ENCODE peak calls at places on chromosome 12, in seven cellular contexts. C is stomach, S is H1, X is A549, D is sigmoid colon, Z is esophagus muscularis mucosa, U is K562. L is an unnamed sample.

GRCh38 chr12:68271346-68271745 is 17.9 kb upstream of the IL22 start:
- DNase-seq in C (no peak), Z (no peak), X (no peak), D (no peak), U (no peak), S (no peak), L (no peak)

GRCh38 chr12:41437578-41437977 is 249.5 kb downstream of the PDZRN4 start:
- DNase-seq in S (no peak), Z (no peak), X (no peak), C (no peak), U (no peak), D (no peak), L (no peak)

GRCh38 chr12:110591508-110592051 is 8.5 kb upstream of the PPTC7 start:
- DNase-seq in C (no peak), D (no peak), X (no peak), U (no peak), S (no peak), Z (no peak), L (no peak)

GRCh38 chr12:64890873-64891468 is 66.5 kb downstream of the TBC1D30 start:
- DNase-seq in D (no peak), X (peak), U (peak), S (no peak), C (no peak), Z (no peak), L (no peak)

GRCh38 chr12:80815351-80815750 is 98.6 kb downstream of the MYF5 start:
- DNase-seq in C (no peak), X (no peak), D (no peak), Z (no peak), S (no peak), U (no peak), L (no peak)

GRCh38 chr12:11991604-11992003 is 79.1 kb upstream of the BCL2L14 start:
- DNase-seq in X (no peak), Z (no peak), C (no peak), D (no peak), S (no peak), U (no peak), L (no peak)

GRCh38 chr12:30898846-30899245 is 27.7 kb upstream of the TSPAN11 start:
- DNase-seq in S (no peak), Z (no peak), X (no peak), D (no peak), C (no peak), U (no peak), L (no peak)

GRCh38 chr12:120916561-120916960 is 12.4 kb upstream of the SPPL3 start:
- DNase-seq in C (no peak), X (no peak), U (no peak), S (no peak), Z (no peak), D (no peak), L (no peak)

GRCh38 chr12:45285717-45286116 is 69.8 kb downstream of the ANO6 start:
- DNase-seq in D (no peak), X (no peak), U (peak), S (no peak), C (no peak), Z (no peak), L (no peak)

GRCh38 chr12:54412348-54412747 is 6.7 kb downstream of the ITGA5 start:
- DNase-seq in S (no peak), U (no peak), Z (no peak), D (peak), X (no peak), C (no peak), L (no peak)

GRCh38 chr12:54409267-54409666 is 9.8 kb downstream of the ITGA5 start:
- DNase-seq in D (peak), X (no peak), U (no peak), C (no peak), S (no peak), Z (no peak), L (no peak)

GRCh38 chr12:54412786-54413185 is 6.3 kb downstream of the ITGA5 start:
- DNase-seq in C (no peak), D (peak), S (no peak), Z (no peak), U (no peak), X (no peak), L (no peak)

GRCh38 chr12:54413284-54414190 is 5.5 kb downstream of the ITGA5 start:
- DNase-seq in Z (no peak), D (peak), S (no peak), X (no peak), C (peak), U (no peak), L (peak)

GRCh38 chr12:54411398-54412241 is 7.4 kb downstream of the ITGA5 start:
- DNase-seq in S (no peak), C (peak), U (peak), Z (peak), X (peak), D (peak), L (peak)
- H3K4me3 ChIP-seq in S (no peak), C (peak), U (no peak), Z (peak), X (no peak), D (peak), L (peak)

DNA sequence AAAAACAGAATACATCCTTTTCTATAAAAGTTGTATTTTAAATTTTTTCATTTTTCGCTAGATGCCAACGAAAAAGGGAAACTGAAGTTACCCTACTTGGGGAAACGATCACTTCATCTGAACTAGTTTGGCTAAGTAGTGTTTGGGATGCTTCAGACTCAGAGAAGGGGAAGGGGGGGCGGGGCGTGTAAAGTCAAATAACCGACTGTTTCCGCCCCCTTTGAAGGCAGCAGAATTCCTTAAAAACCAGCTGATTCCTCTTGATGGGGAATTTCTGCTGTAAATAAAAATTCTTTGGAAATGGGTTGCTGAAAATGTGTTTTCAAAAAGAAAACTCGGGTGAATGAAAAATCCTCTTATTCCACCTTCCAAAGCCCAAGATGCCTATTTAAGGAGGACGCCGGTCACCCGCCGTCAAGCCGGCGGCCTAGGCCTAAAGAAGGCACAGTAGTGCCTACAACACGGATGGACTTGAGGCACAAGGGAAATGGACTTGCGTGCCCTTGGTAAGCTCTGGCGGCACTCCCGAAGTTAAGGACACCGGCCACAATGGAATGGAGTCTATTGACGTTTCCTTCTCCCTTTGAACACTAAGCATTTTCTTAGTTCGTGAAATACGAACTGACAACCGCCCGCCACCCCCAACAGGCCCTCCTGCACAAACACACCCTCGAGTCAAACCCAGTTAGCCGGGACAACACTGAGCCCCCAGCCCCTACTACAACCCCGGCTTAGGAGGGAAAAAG is 2.0 kb downstream of the ATXN2 start:
- DNase-seq in Z (no peak), X (peak), U (peak), C (peak), D (peak), S (no peak), L (no peak)
- TF ChIP-seq POLR2A in Z (no peak), X (no peak), U (no peak), C (no peak), D (peak), S (no peak), L (no peak)

GRCh38 chr12:49455506-49455905 is 83.3 kb upstream of the KCNH3 start:
- DNase-seq in U (no peak), D (no peak), S (no peak), C (no peak), Z (no peak), X (no peak), L (no peak)
- TF ChIP-seq EP300 in U (no peak), D (no peak), S (no peak), C (no peak), Z (no peak), X (no peak), L (no peak)

DNA sequence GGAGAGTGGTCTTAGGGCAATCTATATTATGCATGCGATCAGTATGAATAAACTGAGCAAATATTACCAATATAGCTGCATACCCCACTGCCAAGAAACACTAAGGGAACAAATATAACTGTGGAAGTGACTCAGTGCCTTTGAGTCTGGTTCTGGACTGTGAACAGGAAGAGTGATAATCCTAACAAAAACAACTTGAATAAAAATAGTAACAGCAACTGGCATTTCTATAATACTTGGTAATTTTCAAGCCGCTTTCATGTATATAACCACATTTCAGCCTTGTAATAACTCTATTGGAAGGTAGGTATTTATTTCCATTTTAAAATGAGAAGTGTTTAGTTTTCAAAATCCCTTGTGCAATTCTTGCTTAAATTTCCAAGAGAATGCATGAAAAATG is 338.4 kb upstream of the TMEM132C start:
- DNase-seq in D (no peak), C (no peak), S (no peak), U (no peak), Z (no peak), X (no peak), L (no peak)
- H3K4me3 ChIP-seq in D (no peak), C (no peak), S (no peak), U (no peak), Z (no peak), X (no peak), L (no peak)

GRCh38 chr12:88720785-88721650 is 140.7 kb upstream of the KITLG start:
- DNase-seq in U (no peak), X (no peak), S (no peak), D (no peak), C (no peak), Z (no peak), L (no peak)
- TF ChIP-seq POLR2A in U (no peak), X (no peak), S (no peak), D (no peak), C (no peak), Z (no peak), L (no peak)

GRCh38 chr12:100266802-100267602 is at the start of the genes DEPDC4 and SCYL2:
- DNase-seq in Z (peak), S (peak), C (peak), X (peak), D (peak), U (peak), L (peak)
- TF ChIP-seq EP300 in Z (no peak), S (no peak), C (no peak), X (no peak), D (no peak), U (no peak), L (no peak)

GRCh38 chr12:43312991-43313505 is 239.0 kb downstream of the ADAMTS20 start:
- DNase-seq in C (no peak), U (no peak), Z (no peak), D (no peak), X (no peak), S (no peak), L (no peak)
- H3K4me3 ChIP-seq in C (no peak), U (no peak), Z (no peak), D (no peak), X (no peak), S (no peak), L (no peak)

GRCh38 chr12:103757248-103757647 is 83.8 kb downstream of the NT5DC3 start:
- DNase-seq in S (no peak), Z (no peak), U (no peak), D (no peak), C (no peak), X (no peak), L (no peak)

GRCh38 chr12:103756443-103756842 is 84.6 kb downstream of the NT5DC3 start:
- DNase-seq in X (no peak), D (no peak), C (no peak), S (no peak), U (no peak), Z (no peak), L (no peak)

GRCh38 chr12:103762473-103762872 is 78.6 kb downstream of the NT5DC3 start:
- DNase-seq in S (no peak), Z (peak), C (no peak), U (no peak), X (no peak), D (no peak), L (no peak)

GRCh38 chr12:103755425-103755824 is 85.6 kb downstream of the NT5DC3 start:
- DNase-seq in S (no peak), C (no peak), X (no peak), U (no peak), Z (no peak), D (no peak), L (no peak)

DNA sequence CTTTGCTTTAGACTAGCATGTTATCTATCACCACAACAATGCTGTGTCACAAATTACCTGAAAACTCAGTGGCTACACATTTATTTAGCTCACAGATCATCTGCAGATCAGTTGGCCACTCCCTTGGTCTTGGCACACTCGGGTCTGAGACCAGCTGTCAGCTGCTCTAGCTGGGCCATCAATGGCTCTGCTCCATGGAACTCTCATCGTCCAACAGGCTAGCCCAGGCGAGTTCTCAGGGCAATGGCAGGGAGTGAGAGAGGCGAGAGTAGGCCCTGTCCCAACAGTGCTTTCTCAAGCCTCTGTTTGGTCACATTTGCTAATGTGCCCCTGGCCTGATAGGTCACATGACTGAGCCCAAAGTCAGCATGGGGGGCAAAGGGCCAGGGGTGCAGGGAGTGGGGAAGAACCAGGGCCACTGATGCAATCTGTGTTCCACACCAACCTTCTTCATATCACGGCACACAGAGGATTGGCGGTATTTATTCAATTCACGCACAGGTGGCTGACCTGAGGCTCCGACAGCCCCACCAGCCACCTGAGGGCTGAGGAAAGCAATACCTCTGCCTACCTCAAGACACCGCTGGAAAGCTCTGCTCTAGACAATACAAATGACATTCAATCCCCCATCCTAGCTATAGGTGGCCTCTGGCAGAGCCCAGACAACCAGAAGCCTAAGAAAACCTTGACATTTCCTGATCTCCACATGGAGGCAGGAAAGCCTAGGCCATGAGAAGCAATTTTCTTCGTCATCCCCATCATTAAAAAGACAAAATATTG is 82.5 kb downstream of the NT5DC3 start:
- DNase-seq in D (no peak), S (no peak), Z (no peak), X (no peak), C (no peak), U (no peak), L (no peak)
- TF ChIP-seq POLR2A in D (no peak), S (no peak), Z (no peak), X (no peak), C (no peak), U (no peak), L (no peak)

L was measured in suprapubic skin.